ENCODE peak calls at places on chromosomes 4 and X, in six cellular contexts. U is IMR-90, V is H1, X is mesenchymal stem cell, C is neuronal stem cell, G is mesendoderm. W is an unnamed sample.

GRCh38 chrX:39950035-39950688 is 147.6 kb downstream of the BCOR start:
- DNase-seq in X (peak), U (peak), V (no peak), C (no peak), G (peak), W (no peak)

GRCh38 chr4:69882150-69882549 is 22.2 kb upstream of the SULT1E1 start:
- DNase-seq in X (no peak), V (no peak), C (no peak), G (no peak), U (no peak), W (no peak)

GRCh38 chr4:174375422-174375821 is 91.7 kb downstream of the CEP44 start:
- DNase-seq in V (no peak), G (no peak), U (no peak), C (no peak), X (no peak), W (no peak)

GRCh38 chr4:89316931-89317366 is 9.3 kb upstream of the GPRIN3 start:
- DNase-seq in C (no peak), G (peak), V (no peak), U (peak), X (peak), W (no peak)

GRCh38 chr4:128823025-128823661 is 13.6 kb downstream of the JADE1 start:
- DNase-seq in U (peak), G (no peak), V (no peak), C (no peak), X (peak), W (no peak)

GRCh38 chrX:74924449-74925209 is 623 bp downstream of the NEXMIF start:
- DNase-seq in C (peak), X (peak), V (peak), G (peak), U (no peak), W (peak)

GRCh38 chr4:76800902-76801301 is 97.0 kb downstream of the SOWAHB start:
- DNase-seq in X (no peak), V (no peak), C (no peak), G (no peak), U (no peak), W (no peak)

GRCh38 chr4:88211473-88212252 is 53.2 kb upstream of the ABCG2 start:
- DNase-seq in G (peak), X (peak), C (peak), V (peak), U (peak), W (no peak)

GRCh38 chr4:72365981-72366380 is 203.0 kb downstream of the ADAMTS3 start:
- DNase-seq in C (no peak), V (no peak), U (no peak), X (no peak), G (no peak), W (no peak)

GRCh38 chr4:175947117-175947722 is 118.4 kb upstream of the WDR17 start:
- DNase-seq in V (no peak), X (peak), G (peak), C (no peak), U (peak), W (no peak)

GRCh38 chr4:169225812-169226211 is 44.9 kb downstream of the SH3RF1 start:
- DNase-seq in C (no peak), V (no peak), G (no peak), X (peak), U (peak), W (no peak)

GRCh38 chr4:6342530-6343293 is 73.1 kb downstream of the WFS1 start:
- DNase-seq in G (no peak), X (no peak), U (peak), C (no peak), V (no peak), W (no peak)

GRCh38 chr4:71368906-71369305 is 30.1 kb downstream of the SLC4A4 start:
- DNase-seq in V (no peak), X (no peak), C (no peak), G (no peak), U (no peak), W (no peak)

GRCh38 chr4:113435893-113436292 is 325.6 kb downstream of the CAMK2D start:
- DNase-seq in V (no peak), G (peak), C (no peak), U (peak), X (peak), W (peak)

GRCh38 chr4:8831221-8832129 is 40.2 kb downstream of the HMX1 start:
- DNase-seq in C (no peak), X (no peak), V (no peak), G (no peak), U (no peak), W (no peak)

GRCh38 chr4:88843067-88843723 is 145.6 kb upstream of the NAP1L5 start:
- DNase-seq in C (no peak), V (no peak), G (no peak), U (peak), X (no peak), W (no peak)

GRCh38 chr4:845233-845835 is 19.4 kb upstream of the CPLX1 start:
- DNase-seq in V (no peak), X (peak), U (peak), G (no peak), C (no peak), W (no peak)

GRCh38 chr4:10456270-10457254 is 664 bp downstream of the ZNF518B start:
- DNase-seq in U (peak), C (no peak), G (peak), X (peak), V (peak), W (peak)

GRCh38 chr4:60657041-60657440 is 543.1 kb upstream of the ADGRL3 start:
- DNase-seq in X (peak), G (peak), U (peak), C (no peak), V (no peak), W (no peak)

GRCh38 chr4:186593587-186593973 is 38.2 kb upstream of the MTNR1A start:
- DNase-seq in C (no peak), X (no peak), G (peak), U (no peak), V (no peak), W (no peak)

GRCh38 chr4:2968381-2968780 is 5.0 kb downstream of the GRK4 start:
- DNase-seq in U (no peak), G (no peak), X (no peak), V (no peak), C (no peak), W (no peak)

GRCh38 chr4:54717694-54718093 is 59.9 kb downstream of the KIT start:
- DNase-seq in C (no peak), U (no peak), X (no peak), G (no peak), V (no peak), W (no peak)

GRCh38 chrX:104173841-104174240 is 7.6 kb downstream of the FAM199X start:
- DNase-seq in G (no peak), V (no peak), X (no peak), C (no peak), U (no peak), W (no peak)

GRCh38 chrX:19949340-19949739 is 41.5 kb downstream of the BCLAF3 start:
- DNase-seq in C (no peak), U (no peak), X (no peak), V (no peak), G (no peak), W (no peak)

GRCh38 chrX:53456254-53456653 is 22.1 kb upstream of the HSD17B10 start:
- DNase-seq in V (no peak), U (peak), X (peak), G (no peak), C (no peak), W (no peak)

GRCh38 chr4:122047706-122048425 is 96.0 kb upstream of the TRPC3 start:
- DNase-seq in C (no peak), U (no peak), V (no peak), G (no peak), X (no peak), W (no peak)

GRCh38 chrX:23061116-23061515 is 61.4 kb downstream of the DDX53 start:
- DNase-seq in G (no peak), U (no peak), C (no peak), V (no peak), X (no peak), W (no peak)

GRCh38 chr4:40515398-40516293 is 114.0 kb downstream of the RBM47 start:
- DNase-seq in U (no peak), X (peak), V (no peak), G (peak), C (no peak), W (peak)
- H2AK5ac ChIP-seq in U (no peak), X (peak), V (no peak), G (no peak), C (no peak), W (no peak)

DNA sequence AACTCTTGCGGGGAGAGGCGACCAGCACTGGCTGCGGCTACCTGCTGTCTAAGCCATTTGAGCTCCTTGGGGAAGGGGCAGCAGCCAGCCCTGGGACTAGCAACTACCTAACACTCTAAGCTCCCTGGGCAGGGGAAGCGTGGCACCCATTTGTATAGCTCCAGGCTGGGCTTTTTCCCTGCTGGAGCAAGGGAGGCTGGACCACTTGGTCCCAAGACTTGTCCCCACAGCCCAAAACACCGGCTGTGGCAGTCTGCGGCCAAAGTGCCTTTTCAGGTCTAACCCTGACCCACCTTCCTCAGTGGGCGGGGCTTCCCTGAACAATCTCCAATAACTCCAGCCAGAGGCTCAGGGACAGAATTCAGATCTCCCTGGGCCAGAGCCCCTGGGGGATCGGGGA is 187.8 kb downstream of the NPNT start:
- DNase-seq in V (no peak), G (no peak), X (no peak), U (no peak), C (no peak), W (no peak)
- H3K23ac ChIP-seq in V (no peak), G (no peak), X (no peak), U (no peak), C (no peak), W (no peak)

GRCh38 chrX:37361596-37361995 is 12.4 kb downstream of the PRRG1 start:
- DNase-seq in C (no peak), V (no peak), U (peak), X (peak), G (no peak), W (no peak)
- H3K4me2 ChIP-seq in C (no peak), V (no peak), U (no peak), X (no peak), G (no peak), W (no peak)

GRCh38 chr4:77913353-77913752 is 50.7 kb downstream of the MRPL1 start:
- DNase-seq in X (no peak), U (peak), C (no peak), V (no peak), G (no peak), W (no peak)
- H2AK5ac ChIP-seq in X (no peak), U (no peak), C (no peak), V (no peak), G (no peak), W (no peak)

DNA sequence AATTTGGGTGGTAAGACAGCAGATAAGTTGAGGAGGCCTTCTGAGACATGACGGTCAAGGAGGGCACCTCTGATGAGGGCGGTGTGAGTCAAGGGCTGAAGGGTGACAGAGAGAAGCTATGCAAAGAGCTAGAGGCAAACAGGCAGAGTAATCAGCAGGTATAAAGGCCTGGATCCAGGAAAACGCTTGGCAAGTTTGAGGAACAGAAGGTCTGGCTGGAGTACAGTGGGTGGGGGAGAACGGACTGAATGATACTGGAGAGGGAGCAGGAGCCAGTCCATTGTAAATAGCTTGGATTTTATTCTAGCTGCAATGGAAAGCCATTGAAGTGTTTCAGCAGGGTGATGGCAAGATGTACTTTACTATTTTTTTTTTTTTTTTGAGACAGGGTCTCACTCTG is 39.3 kb downstream of the RAB33B start:
- DNase-seq in U (no peak), V (no peak), C (no peak), G (no peak), X (no peak), W (no peak)
- H3K23ac ChIP-seq in U (no peak), V (no peak), C (no peak), G (no peak), X (no peak), W (no peak)

GRCh38 chrX:118989886-118990285 is 15.5 kb downstream of the LONRF3 start:
- DNase-seq in G (no peak), C (no peak), U (no peak), V (no peak), X (no peak), W (no peak)

GRCh38 chrX:118988913-118989312 is 14.5 kb downstream of the LONRF3 start:
- DNase-seq in C (no peak), V (no peak), G (no peak), X (no peak), U (no peak), W (no peak)

GRCh38 chrX:118990512-118991227 is 16.3 kb downstream of the LONRF3 start:
- DNase-seq in V (no peak), C (no peak), G (no peak), X (no peak), U (no peak), W (no peak)
- H3K4me2 ChIP-seq in V (peak), C (no peak), G (no peak), X (no peak), U (no peak), W (no peak)

GRCh38 chrX:154534526-154535322 is 11.9 kb downstream of the G6PD start:
- DNase-seq in V (peak), U (peak), G (peak), C (peak), X (peak), W (peak)
- H2AK5ac ChIP-seq in V (no peak), U (no peak), G (no peak), C (peak), X (no peak), W (no peak)